ENCODE peak calls at places on chromosomes 3 and 15, in four cellular contexts. Z, Y, P and Q are unnamed samples.

GRCh38 chr3:141391298-141392017 is 23.2 kb downstream of the ZBTB38 start:
- DNase-seq in P (no peak), Y (no peak), Z (no peak), Q (no peak)

GRCh38 chr15:60582370-60583036 is 103.6 kb upstream of the ICE2 start:
- DNase-seq in Z (peak), Y (no peak), P (no peak), Q (no peak)

GRCh38 chr3:67459131-67459530 is 195.3 kb downstream of the SUCLG2 start:
- DNase-seq in Y (no peak), P (no peak), Z (no peak), Q (no peak)

GRCh38 chr15:65249641-65250040 is 37.0 kb downstream of the PARP16 start:
- DNase-seq in Y (no peak), Z (no peak), P (peak), Q (no peak)

GRCh38 chr3:8492744-8493511 is 8.7 kb upstream of the LMCD1 start:
- DNase-seq in Z (no peak), P (no peak), Y (no peak), Q (no peak)

GRCh38 chr3:172223870-172224269 is 184.5 kb downstream of the FNDC3B start:
- DNase-seq in P (no peak), Y (no peak), Z (no peak), Q (no peak)

GRCh38 chr3:46351646-46352045 is 2.3 kb upstream of the CCR2 start:
- DNase-seq in Y (no peak), P (no peak), Z (no peak), Q (no peak)

GRCh38 chr3:172407872-172408271 is 40.4 kb downstream of the GHSR start:
- DNase-seq in Y (no peak), Z (no peak), P (no peak), Q (no peak)

GRCh38 chr15:67820992-67821783 is 4.1 kb upstream of the SKOR1 start:
- DNase-seq in P (no peak), Z (peak), Y (peak), Q (no peak)

GRCh38 chr15:94383041-94383440 is 151.7 kb downstream of the MCTP2 start:
- DNase-seq in P (no peak), Z (no peak), Y (no peak), Q (no peak)

GRCh38 chr3:45952456-45952855 is 9.2 kb downstream of the CXCR6 start:
- DNase-seq in Y (no peak), P (no peak), Z (no peak), Q (no peak)

GRCh38 chr3:17057316-17057715 is 172.6 kb downstream of the PLCL2 start:
- DNase-seq in P (no peak), Y (no peak), Z (no peak), Q (no peak)

GRCh38 chr15:98111806-98112205 is 151.3 kb downstream of the ARRDC4 start:
- DNase-seq in P (no peak), Y (no peak), Z (no peak), Q (no peak)

GRCh38 chr3:49869525-49870126 is at the start of gene CAMKV:
- DNase-seq in P (no peak), Y (peak), Z (no peak), Q (no peak)

GRCh38 chr3:43581343-43581742 is 40.5 kb downstream of the ANO10 start:
- DNase-seq in P (no peak), Y (no peak), Z (no peak), Q (no peak)

GRCh38 chr3:100270218-100270588 is 9.4 kb downstream of the TBC1D23 start:
- DNase-seq in Z (no peak), P (no peak), Y (peak), Q (no peak)
- H3K4me3 ChIP-seq in Z (no peak), P (no peak), Y (no peak), Q (no peak)

GRCh38 chr3:101854608-101855304 is 5.4 kb downstream of the NFKBIZ start:
- DNase-seq in Y (no peak), Z (peak), P (no peak), Q (no peak)
- TF ChIP-seq GABPA in Y (no peak), Z (no peak), P (no peak), Q (no peak)

GRCh38 chr15:101068961-101069734 is 150.0 kb downstream of the LRRK1 start:
- DNase-seq in Z (peak), P (no peak), Y (peak), Q (no peak)

GRCh38 chr15:101066501-101067408 is 147.6 kb downstream of the LRRK1 start:
- DNase-seq in Z (no peak), Y (no peak), P (no peak), Q (no peak)

GRCh38 chr15:101067660-101068522 is 148.7 kb downstream of the LRRK1 start:
- DNase-seq in Z (no peak), P (no peak), Y (no peak), Q (no peak)

GRCh38 chr15:101070024-101070423 is 150.9 kb downstream of the LRRK1 start:
- DNase-seq in P (no peak), Y (no peak), Z (no peak), Q (no peak)

DNA sequence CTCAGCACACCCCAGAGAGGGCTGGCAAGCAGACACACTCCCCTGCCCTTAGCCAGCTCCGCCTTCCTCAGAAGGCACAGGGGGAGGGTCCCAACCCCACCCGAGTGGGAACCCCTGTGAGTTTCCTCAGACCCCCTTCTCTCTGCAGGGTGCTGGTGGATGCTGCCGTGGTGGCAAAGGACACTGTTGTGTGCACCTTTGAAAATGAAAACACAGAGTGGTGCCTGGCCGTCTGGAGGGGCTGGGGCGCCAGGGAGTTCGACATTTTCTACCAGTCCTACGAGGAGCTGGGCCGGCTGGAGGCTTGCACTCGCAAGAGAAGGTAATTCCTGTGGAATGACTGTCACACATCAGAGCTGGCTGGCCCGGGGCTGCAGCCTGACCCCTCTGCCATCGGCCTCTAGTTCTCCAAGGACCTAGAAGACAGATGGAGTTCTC is 149.4 kb downstream of the LRRK1 start:
- DNase-seq in Z (no peak), Y (no peak), P (no peak), Q (no peak)
- H3K4me3 ChIP-seq in Z (peak), Y (no peak), P (no peak), Q (no peak)

GRCh38 chr15:32957219-32957618 is 237.3 kb downstream of the FMN1 start:
- DNase-seq in P (no peak), Z (no peak), Y (no peak), Q (no peak)

GRCh38 chr15:32952062-32952461 is 234.3 kb downstream of the GREM1 start:
- DNase-seq in Z (no peak), Y (no peak), P (no peak), Q (no peak)

GRCh38 chr15:32952901-32953889 is 235.4 kb downstream of the GREM1 start:
- DNase-seq in Z (no peak), P (no peak), Y (no peak), Q (no peak)

GRCh38 chr15:32959077-32959476 is 235.4 kb downstream of the FMN1 start:
- DNase-seq in Y (no peak), Z (no peak), P (no peak), Q (no peak)

DNA sequence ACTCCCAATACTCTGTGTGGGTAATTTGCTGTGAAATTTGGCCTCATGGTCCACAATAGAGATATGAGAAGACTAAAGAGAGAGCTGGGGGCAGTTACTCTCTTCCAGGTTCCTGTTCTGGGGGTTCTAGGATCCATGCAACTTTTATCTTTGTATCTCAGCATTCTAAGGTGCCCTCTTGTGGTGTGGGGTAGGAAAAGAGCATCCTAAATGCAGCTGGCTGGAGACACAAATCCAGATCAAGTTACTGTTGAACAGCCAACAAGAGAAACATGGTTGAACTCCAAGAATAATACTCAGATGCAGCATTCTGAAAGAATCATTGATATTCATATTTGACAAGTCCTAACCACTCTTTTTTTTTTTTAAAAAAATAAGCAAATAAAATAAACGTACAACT is 238.2 kb downstream of the GREM1 start:
- DNase-seq in Y (peak), Z (peak), P (no peak), Q (no peak)
- TF ChIP-seq GABPA in Y (no peak), Z (no peak), P (no peak), Q (no peak)

DNA sequence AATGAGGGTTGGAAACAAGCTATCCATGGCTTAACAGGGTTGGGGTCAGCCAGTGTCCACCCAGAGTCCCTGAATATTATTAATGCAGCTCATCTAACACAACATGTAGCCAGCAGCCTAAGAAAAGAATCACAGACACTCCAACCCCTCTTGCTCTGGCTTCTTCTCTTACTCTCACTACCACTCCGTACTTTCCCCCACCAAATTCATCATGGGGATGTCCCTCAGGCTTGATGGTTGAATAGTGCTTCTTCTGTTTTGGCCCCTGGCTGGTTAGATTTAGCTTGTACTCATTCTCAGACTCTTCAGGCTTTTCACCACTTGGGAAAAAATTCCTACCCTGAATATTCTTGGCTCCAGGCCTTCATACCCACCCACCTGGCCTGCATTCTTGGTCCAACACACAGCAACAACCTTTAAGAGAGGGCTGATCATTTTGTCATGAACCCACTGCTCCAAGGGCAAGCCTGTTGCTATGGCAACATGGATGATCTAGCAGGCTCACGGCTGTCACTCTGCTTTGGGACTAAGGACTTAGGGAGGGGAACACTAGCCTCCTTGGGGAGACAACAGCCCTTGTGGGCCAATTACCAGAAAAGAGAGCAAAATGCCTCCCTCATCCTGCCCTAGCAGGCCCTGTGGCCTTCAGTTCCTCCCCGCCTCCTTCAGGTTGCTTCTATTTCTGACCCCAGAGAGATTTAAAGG is 9.4 kb upstream of the MED12L start:
- DNase-seq in Y (no peak), P (no peak), Z (no peak), Q (no peak)
- H3K4me3 ChIP-seq in Y (no peak), P (no peak), Z (no peak), Q (no peak)

GRCh38 chr3:51311055-51311454 is 74.0 kb upstream of the MANF start:
- DNase-seq in P (no peak), Z (peak), Y (peak), Q (no peak)
- TF ChIP-seq GABPA in P (no peak), Z (no peak), Y (no peak), Q (no peak)

DNA sequence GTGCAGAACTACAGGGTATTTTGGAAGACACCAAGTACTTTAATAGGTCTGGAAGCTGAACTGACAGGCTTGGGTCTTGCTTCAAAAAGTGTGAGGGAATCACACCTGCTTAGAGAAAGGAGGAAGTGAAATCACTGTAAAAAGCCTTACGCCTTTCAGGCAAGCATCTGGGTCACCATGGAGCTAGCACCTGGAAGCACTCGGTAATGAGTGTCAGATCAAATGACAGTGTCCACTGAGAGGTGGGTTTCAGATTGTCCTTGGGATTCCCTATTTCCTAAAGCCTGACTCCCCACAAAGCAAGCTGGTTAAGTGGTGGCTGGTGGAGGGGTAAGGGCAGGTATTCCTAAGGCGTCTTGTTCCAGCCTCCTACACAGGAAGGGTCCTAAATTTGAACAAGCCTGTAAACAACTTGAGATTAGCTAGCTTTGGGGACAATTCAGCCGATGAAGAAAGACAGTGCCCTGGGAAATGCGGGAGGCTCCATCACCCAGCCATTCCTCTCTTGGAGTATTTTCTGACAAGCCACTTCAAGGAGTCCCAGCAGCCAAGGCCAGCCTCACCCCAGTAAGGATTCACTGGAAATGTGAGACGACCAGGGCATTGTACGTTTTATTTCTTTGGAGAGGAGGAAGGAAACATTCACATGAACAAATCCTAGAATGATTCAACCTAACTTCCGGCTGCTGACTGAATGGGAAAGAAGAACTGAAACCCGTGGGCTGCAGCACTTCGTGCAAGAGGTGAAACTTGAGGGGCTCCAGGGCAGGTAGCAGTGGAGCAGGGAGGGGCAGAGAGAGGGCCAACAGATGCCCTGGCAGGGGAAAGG is 116.2 kb upstream of the ARHGEF3 start:
- DNase-seq in Y (no peak), P (peak), Z (no peak), Q (no peak)
- H3K4me3 ChIP-seq in Y (no peak), P (peak), Z (no peak), Q (no peak)

GRCh38 chr3:134486577-134487041 is 752 bp downstream of the CEP63 start:
- DNase-seq in P (no peak), Y (peak), Z (no peak), Q (peak)
- TF ChIP-seq GABPA in P (no peak), Y (no peak), Z (no peak), Q (no peak)

DNA sequence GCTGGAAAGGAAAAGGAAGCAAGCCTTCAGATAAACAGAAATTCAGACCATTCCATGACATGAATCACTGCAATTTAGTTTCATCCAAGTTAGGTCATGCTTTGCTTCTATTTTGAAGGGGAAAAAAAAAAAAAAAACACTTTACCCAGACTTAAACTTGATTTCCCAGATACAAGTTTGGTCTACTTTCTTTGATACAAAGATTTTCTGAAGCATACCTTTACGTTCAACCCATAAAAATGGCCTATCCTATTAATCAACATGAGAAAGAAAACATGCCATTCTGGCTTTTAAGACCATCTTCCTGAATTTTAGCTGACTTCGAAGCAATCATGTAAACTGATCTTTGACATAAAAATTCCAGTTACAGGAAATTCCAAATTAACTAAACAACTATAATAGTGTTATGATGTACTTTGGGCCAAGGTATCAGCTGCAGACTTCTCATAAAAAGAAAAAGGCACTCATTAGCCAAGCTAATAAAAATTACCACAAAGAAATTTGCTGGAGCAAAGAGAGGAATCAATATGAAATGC is 12.6 kb downstream of the OSBPL10 start:
- DNase-seq in P (no peak), Z (no peak), Y (no peak), Q (no peak)
- H3K4me3 ChIP-seq in P (no peak), Z (peak), Y (no peak), Q (no peak)

DNA sequence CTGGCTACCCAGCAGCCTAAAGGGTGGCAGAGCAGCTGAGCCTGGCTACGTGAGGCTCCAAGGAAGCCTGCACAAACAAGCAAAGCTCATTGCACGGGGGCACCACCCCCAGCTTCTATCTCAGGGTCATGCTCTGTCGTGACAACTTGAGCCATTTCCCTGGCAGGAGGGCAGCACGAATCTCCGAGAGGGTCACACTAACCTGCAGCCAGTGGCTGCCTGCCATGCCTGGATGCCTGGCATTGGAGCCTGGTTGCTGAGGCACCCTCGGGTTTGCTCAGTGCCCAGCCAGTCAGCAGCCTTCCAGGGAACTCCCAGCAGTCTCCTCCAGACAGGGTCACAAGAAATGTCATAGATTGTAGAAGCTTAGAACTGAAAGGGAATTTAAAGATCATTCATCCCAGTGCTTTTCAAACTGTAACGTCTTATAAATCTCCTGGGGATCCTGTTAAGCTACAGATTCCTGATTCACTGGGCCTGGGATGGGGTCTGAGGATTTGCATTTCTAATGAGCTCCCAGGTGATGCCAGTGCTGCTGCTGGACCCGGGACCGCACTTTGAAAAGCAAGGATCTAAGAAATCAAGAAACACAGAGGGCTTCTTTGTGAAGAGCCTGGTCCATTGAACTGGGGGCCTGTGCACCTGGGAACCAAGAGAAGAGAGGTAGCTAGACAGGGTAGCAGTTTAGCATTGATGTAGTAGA is 48.4 kb downstream of the TMEM266 start:
- DNase-seq in Y (no peak), P (no peak), Z (no peak), Q (no peak)
- TF ChIP-seq GABPA in Y (no peak), P (no peak), Z (no peak), Q (no peak)